ENCODE peak calls at places on chromosomes 4 and X, in ten cellular contexts. B is right atrium auricular region, C is astrocyte, R is pancreas, Y is Panc1, S is uterus, T is heart left ventricle, A is neural progenitor cell, F is tibial artery, W is SK-N-SH. H is an unnamed sample.

GRCh38 chr4:119517361-119518229 is 111.0 kb downstream of the PDE5A start:
- DNase-seq in A (no peak), W (peak; percentile 15), Y (no peak), S (no peak), T (no peak), R (no peak), F (no peak), B (no peak), C (peak; percentile 88), H (no peak)

GRCh38 chrX:22134681-22135080 is 102.6 kb downstream of the PHEX start:
- DNase-seq in T (no peak), S (no peak), Y (no peak), B (no peak), W (peak; percentile 47), R (no peak), A (no peak), F (no peak), C (peak; percentile 72), H (no peak)

GRCh38 chr4:150130953-150131352 is 52.7 kb downstream of the DCLK2 start:
- DNase-seq in C (peak; percentile 85), F (no peak), Y (no peak), B (no peak), A (no peak), R (no peak), S (no peak), W (no peak), T (no peak), H (no peak)

GRCh38 chr4:184408021-184408710 is 66.2 kb downstream of the IRF2 start:
- DNase-seq in S (no peak), T (no peak), B (no peak), Y (no peak), A (peak; percentile 62), F (no peak), W (no peak), R (no peak), C (peak; percentile 92), H (no peak)

GRCh38 chr4:113633467-113633866 is 128.1 kb downstream of the CAMK2D start:
- DNase-seq in W (no peak), R (no peak), B (no peak), S (no peak), C (no peak), T (no peak), F (no peak), Y (no peak), A (no peak), H (no peak)

GRCh38 chr4:74161676-74162450 is 3.9 kb downstream of the MTHFD2L start:
- DNase-seq in A (peak; percentile 39), T (no peak), B (no peak), S (no peak), Y (no peak), R (no peak), W (no peak), F (no peak), C (peak; percentile 42), H (no peak)

GRCh38 chr4:184310171-184310567 is 92.5 kb upstream of the ENPP6 start:
- DNase-seq in Y (no peak), R (no peak), F (no peak), C (no peak), W (no peak), T (peak; percentile 63), S (no peak), A (no peak), B (no peak), H (no peak)

GRCh38 chr4:15078682-15079642 is 76.7 kb downstream of the CPEB2 start:
- DNase-seq in S (no peak), F (no peak), A (no peak), B (no peak), R (no peak), T (no peak), Y (no peak), W (no peak), C (peak; percentile 31), H (no peak)

GRCh38 chrX:129780441-129781105 is 824 bp downstream of the SASH3 start:
- DNase-seq in A (no peak), Y (no peak), S (no peak), B (no peak), R (no peak), C (no peak), W (no peak), F (no peak), T (no peak), H (no peak)
- H3K27ac ChIP-seq in A (no peak overlapping the region), Y (no peak overlapping the region), S (no peak overlapping the region), B (no peak overlapping the region), R (no peak overlapping the region), C (no peak overlapping the region), W (no peak overlapping the region), F (no peak overlapping the region), T (no peak overlapping the region), H (no peak overlapping the region)

GRCh38 chr4:161704653-161705052 is 459.1 kb downstream of the FSTL5 start:
- DNase-seq in A (no peak), F (no peak), T (no peak), W (no peak), B (no peak), Y (no peak), R (no peak), S (no peak), C (no peak), H (no peak)
- TF ChIP-seq CTCF in A (no peak), F (no peak), T (no peak), W (peak; percentile 17), B (no peak), Y (no peak), R (no peak), S (no peak), C (peak; percentile 6), H (no peak)

DNA sequence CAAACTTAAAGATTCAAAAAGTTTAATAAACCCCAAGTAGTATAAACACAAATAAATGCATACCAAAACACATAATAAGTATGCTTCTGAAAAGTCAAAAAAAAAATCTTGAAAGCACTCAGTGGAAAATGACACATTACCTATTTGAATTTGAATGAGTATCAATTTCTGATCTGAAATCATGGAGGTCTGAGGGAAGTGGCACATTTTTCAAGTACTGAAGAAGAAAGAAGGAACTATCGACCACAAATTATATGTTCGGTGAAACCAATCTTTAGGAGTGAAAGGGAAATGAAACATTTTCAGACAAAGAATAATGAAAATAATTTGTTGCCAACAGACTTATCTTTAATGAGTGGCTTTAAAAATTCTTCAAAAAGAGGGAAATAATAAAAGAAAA is 12.1 kb upstream of the F9 start:
- DNase-seq in S (no peak), F (no peak), A (no peak), B (no peak), R (no peak), W (no peak), Y (no peak), C (no peak), T (no peak), H (no peak)
- H3K27ac ChIP-seq in S (no peak overlapping the region), F (no peak overlapping the region), A (no peak overlapping the region), B (no peak overlapping the region), R (no peak overlapping the region), W (no peak overlapping the region), Y (no peak overlapping the region), C (no peak overlapping the region), T (no peak overlapping the region), H (no peak overlapping the region)

GRCh38 chrX:39242187-39242586 is 440.9 kb downstream of the MID1IP1 start:
- DNase-seq in S (no peak), T (no peak), Y (no peak), B (no peak), F (no peak), C (peak; percentile 1), R (no peak), W (peak; percentile 16), A (peak; percentile 44), H (no peak)
- TF ChIP-seq CTCF in S (peak; percentile 34), T (peak; percentile 52), Y (peak; percentile 44), B (peak; percentile 57), F (peak; percentile 11), C (peak; percentile 33), R (peak; percentile 51), W (peak; percentile 49), A (peak; percentile 56), H (no peak)

DNA sequence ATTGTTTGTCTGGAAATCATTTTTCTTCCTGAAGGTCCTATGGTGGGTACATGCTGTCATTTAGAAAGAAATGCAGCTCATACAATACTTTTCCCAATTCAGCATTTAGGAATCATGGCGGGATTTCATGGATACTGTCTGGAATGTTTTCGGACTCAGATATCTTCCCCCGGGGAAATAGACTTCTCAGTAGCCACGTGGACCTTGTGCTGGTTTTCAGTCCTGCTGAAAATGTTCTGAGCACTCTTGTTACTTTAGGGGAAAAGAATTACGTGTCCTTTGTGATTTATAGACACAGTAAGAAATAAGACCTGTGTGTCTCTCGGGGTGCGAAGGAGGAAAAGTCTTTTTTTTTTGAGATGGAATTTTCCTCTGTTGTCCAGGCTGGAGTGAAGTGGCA is 3.8 kb downstream of the CD99 start:
- DNase-seq in B (no peak), R (no peak), F (no peak), T (no peak), C (no peak), W (no peak), A (no peak), S (no peak), Y (no peak), H (no peak)
- H3K27ac ChIP-seq in B (peak overlapping the region; percentile 88), R (no peak overlapping the region), F (peak overlapping the region; percentile 10), T (no peak overlapping the region), C (peak overlapping the region; percentile 7), W (peak overlapping the region; percentile 11), A (no peak overlapping the region), S (peak overlapping the region; percentile 54), Y (no peak overlapping the region), H (no peak overlapping the region)

GRCh38 chr4:76984788-76985211 is 35.2 kb downstream of the SEPTIN11 start:
- DNase-seq in B (peak; percentile 92), S (peak; percentile 85), W (peak; percentile 42), R (peak; percentile 22), Y (peak; percentile 24), C (peak; percentile 100), A (peak; percentile 41), T (no peak), F (peak; percentile 78), H (peak; percentile 84)

GRCh38 chr4:76987153-76987562 is 37.6 kb downstream of the SEPTIN11 start:
- DNase-seq in C (peak; percentile 99), F (no peak), W (no peak), S (peak; percentile 27), T (peak; percentile 71), R (peak; percentile 25), B (no peak), Y (no peak), A (no peak), H (no peak)

GRCh38 chr4:76982638-76983579 is 33.4 kb downstream of the SEPTIN11 start:
- DNase-seq in R (no peak), F (no peak), C (peak; percentile 56), A (no peak), W (no peak), T (no peak), Y (no peak), B (no peak), S (no peak), H (no peak)

GRCh38 chr4:76981649-76982048 is 32.1 kb downstream of the SEPTIN11 start:
- DNase-seq in S (no peak), C (no peak), B (no peak), F (no peak), A (no peak), W (no peak), Y (no peak), R (no peak), T (no peak), H (no peak)

DNA sequence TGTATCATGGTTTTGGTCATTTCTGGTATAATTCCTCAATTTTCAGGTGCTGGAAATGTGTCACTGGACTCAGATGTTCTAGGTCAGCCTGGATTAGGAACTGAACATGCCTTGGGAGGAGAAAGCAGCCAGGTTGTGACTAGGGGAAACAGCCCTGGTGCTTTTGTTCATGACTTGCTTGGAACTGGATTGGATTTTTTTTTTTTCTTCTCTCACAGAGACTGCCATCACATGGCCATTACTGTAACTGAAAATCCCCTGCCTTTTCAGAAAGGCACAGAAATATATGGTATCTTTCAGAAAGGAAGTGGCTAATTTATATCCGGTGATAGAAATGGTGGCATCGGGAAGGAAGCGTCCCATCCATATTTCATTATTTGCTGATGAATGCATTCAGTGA is 34.6 kb downstream of the SEPTIN11 start:
- DNase-seq in R (no peak), S (peak; percentile 39), B (no peak), W (peak; percentile 39), Y (no peak), A (no peak), F (no peak), T (no peak), C (peak; percentile 47), H (no peak)
- TF ChIP-seq CTCF in R (peak; percentile 9), S (peak; percentile 24), B (peak; percentile 36), W (peak; percentile 60), Y (peak; percentile 35), A (peak; percentile 37), F (peak; percentile 16), T (peak; percentile 45), C (peak; percentile 48), H (no peak)

H was measured in coronary artery.